ENCODE peak calls at places on chromosomes 6 and 20, in nine cellular contexts. T, C, V, J, U, B, O, W and I are unnamed samples.

GRCh38 chr6:147381734-147382133 is 126.8 kb upstream of the SAMD5 start:
- DNase-seq in T (no peak), C (no peak), V (no peak), J (no peak), U (no peak), B (no peak), O (no peak), W (no peak), I (no peak)

GRCh38 chr6:163334264-163334663 is 80.3 kb upstream of the QKI start:
- DNase-seq in T (no peak), C (no peak), V (no peak), J (no peak), U (peak; percentile 83), B (no peak), O (no peak), W (no peak), I (no peak)

GRCh38 chr6:19803331-19804330 is 33.5 kb upstream of the ID4 start:
- DNase-seq in T (no peak), C (no peak), V (no peak), J (no peak), U (no peak), B (peak; percentile 29), O (no peak), W (peak; percentile 50), I (peak; percentile 28)

GRCh38 chr20:61608275-61609085 is 356.4 kb downstream of the CDH4 start:
- DNase-seq in T (no peak), C (peak; percentile 68), V (no peak), J (peak; percentile 65), U (no peak), B (peak; percentile 44), O (no peak), W (peak; percentile 30), I (no peak)

GRCh38 chr20:37846573-37846972 is 56.4 kb upstream of the VSTM2L start:
- DNase-seq in T (no peak), C (peak; percentile 24), V (no peak), J (peak; percentile 54), U (no peak), B (no peak), O (no peak), W (no peak), I (no peak)

GRCh38 chr20:37396520-37397075 is 50.7 kb downstream of the SRC start:
- DNase-seq in T (no peak), C (peak; percentile 92), V (no peak), J (peak; percentile 87), U (no peak), B (no peak), O (no peak), W (no peak), I (peak; percentile 95)

GRCh38 chr20:20480689-20481088 is 112.8 kb downstream of the INSM1 start:
- DNase-seq in T (no peak), C (no peak), V (no peak), J (no peak), U (no peak), B (peak; percentile 91), O (no peak), W (peak; percentile 81), I (no peak)

GRCh38 chr6:3341467-3341866 is 82.7 kb downstream of the PSMG4 start:
- DNase-seq in T (no peak), C (no peak), V (no peak), J (no peak), U (peak; percentile 74), B (peak; percentile 94), O (no peak), W (no peak), I (peak; percentile 68)

GRCh38 chr20:41960166-41960565 is 342.0 kb upstream of the CHD6 start:
- DNase-seq in T (no peak), C (no peak), V (no peak), J (no peak), U (no peak), B (no peak), O (no peak), W (no peak), I (no peak)

GRCh38 chr6:81894286-81894685 is 141.8 kb upstream of the TENT5A start:
- DNase-seq in T (no peak), C (no peak), V (no peak), J (no peak), U (no peak), B (peak; percentile 91), O (no peak), W (no peak), I (no peak)
- H3K4me3 ChIP-seq in T (no peak overlapping the region), C (no peak overlapping the region), V (no peak overlapping the region), J (no peak overlapping the region), U (no peak overlapping the region), B (no peak overlapping the region), O (peak overlapping the region; percentile 22), W (no peak overlapping the region), I (no peak overlapping the region)

GRCh38 chr6:108176281-108177089 is 10.7 kb downstream of the NR2E1 start:
- DNase-seq in T (no peak), C (no peak), V (no peak), J (peak; percentile 60), U (no peak), B (no peak), O (no peak), W (no peak), I (no peak)
- H3K4me3 ChIP-seq in T (no peak overlapping the region), C (peak overlapping the region; percentile 13), V (peak overlapping the region; percentile 31), J (peak overlapping the region; percentile 16), U (no peak overlapping the region), B (no peak overlapping the region), O (no peak overlapping the region), W (no peak overlapping the region), I (no peak overlapping the region)

DNA sequence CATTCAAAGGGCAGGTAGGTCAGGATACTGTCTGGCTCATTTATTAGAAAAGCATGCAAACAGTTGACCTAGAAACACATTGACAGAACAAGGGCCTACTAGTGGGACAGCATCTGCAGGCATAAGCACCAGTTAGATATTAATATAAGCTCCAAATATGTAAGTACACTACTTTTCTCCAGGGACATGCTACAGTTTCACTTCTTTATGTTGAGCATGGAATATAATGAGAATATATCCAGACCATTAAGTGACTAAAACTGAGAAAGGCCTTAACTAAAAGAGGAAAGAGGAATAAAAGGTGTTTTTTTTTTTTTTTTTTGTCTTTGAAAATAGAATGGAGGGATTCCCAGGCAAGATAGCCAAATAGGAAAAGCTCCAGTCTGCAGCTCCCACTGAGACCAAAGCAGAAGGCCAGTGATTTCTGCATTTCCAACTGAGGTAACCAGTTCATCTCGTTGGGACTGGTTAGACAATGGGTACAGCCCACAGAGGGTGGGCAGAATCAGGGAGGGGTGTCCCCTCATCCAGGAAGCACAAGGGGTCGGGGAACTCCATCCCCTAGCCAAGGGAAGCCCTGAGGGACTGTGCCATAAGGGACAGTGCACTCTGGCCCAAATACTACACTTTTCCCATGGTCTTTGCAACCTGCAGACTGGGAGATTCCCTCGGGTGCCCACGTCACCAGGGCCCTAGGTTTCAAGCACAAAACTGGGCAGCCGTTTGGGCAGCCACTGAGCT is 251.6 kb downstream of the PHF3 start:
- DNase-seq in T (no peak), C (no peak), V (no peak), J (no peak), U (no peak), B (no peak), O (no peak), W (no peak), I (no peak)
- H3K4me3 ChIP-seq in T (no peak overlapping the region), C (no peak overlapping the region), V (no peak overlapping the region), J (no peak overlapping the region), U (no peak overlapping the region), B (no peak overlapping the region), O (no peak overlapping the region), W (no peak overlapping the region), I (no peak overlapping the region)

DNA sequence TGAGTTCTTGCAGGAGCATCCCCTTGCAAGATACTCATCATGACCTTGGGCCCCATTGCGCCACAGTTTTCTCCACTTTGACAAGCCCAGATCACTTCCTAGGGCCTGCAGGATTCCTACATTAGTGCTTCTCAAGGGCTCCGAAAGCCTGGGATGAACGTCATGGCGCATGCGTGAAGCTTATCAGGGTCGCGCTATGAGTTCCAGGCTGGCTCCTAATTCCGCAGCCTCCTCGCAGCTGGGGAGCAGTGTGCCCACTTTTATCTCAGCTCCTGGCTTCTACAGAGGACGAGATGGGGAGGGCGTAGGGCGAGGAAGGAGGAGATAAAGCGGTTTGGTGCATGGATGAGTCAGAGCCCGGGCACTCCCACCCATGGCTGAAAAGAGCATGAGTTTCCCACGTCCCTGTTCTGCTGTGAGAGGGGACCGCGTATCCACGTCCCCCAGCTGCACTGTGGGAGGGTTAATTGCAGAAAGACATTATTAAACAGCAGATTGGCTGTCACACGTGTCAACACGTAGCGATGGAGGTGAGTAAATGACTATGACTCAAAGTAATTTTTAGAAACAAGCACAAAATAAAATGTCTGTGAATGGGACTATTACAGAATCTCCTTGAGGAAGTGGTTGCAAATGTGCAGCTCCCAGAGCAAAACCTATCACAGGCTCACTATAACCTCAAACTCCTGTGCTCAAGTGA is 72.9 kb upstream of the DSP start:
- DNase-seq in T (peak; percentile 64), C (no peak), V (no peak), J (no peak), U (no peak), B (peak; percentile 46), O (peak; percentile 63), W (peak; percentile 8), I (peak; percentile 31)
- H3K4me3 ChIP-seq in T (peak overlapping the region; percentile 38), C (no peak overlapping the region), V (no peak overlapping the region), J (no peak overlapping the region), U (no peak overlapping the region), B (peak overlapping the region; percentile 39), O (peak overlapping the region; percentile 34), W (no peak overlapping the region), I (peak overlapping the region; percentile 20)